ENCODE peak calls at places on chromosome 4, in six cellular contexts. One of them, this sample, is unnamed.

GRCh38 chr4:98905297-98905696 is 23.6 kb downstream of the EIF4E start:
- DNase-seq in Peyer's patch: no peak
- DNase-seq in GM12892: no peak
- DNase-seq in heart left ventricle: no peak
- DNase-seq in H54: no peak
- DNase-seq in IMR-90: no peak
- DNase-seq in this sample: no peak

GRCh38 chr4:87525636-87526035 is 3.5 kb downstream of the SPARCL1 start:
- DNase-seq in GM12892: no peak
- DNase-seq in IMR-90: peak; percentile 25
- DNase-seq in Peyer's patch: no peak
- DNase-seq in H54: no peak
- DNase-seq in heart left ventricle: no peak
- DNase-seq in this sample: no peak

GRCh38 chr4:158208931-158209640 is 1.2 kb upstream of the TMEM144 start:
- DNase-seq in heart left ventricle: no peak
- DNase-seq in IMR-90: no peak
- DNase-seq in Peyer's patch: no peak
- DNase-seq in GM12892: no peak
- DNase-seq in H54: no peak
- DNase-seq in this sample: no peak

GRCh38 chr4:149785686-149786431 is 29.8 kb downstream of the IQCM start:
- DNase-seq in H54: no peak
- DNase-seq in Peyer's patch: no peak
- DNase-seq in heart left ventricle: no peak
- DNase-seq in IMR-90: peak; percentile 24
- DNase-seq in GM12892: no peak
- DNase-seq in this sample: no peak

GRCh38 chr4:108171541-108172230 is 3.0 kb upstream of the LEF1 start:
- DNase-seq in heart left ventricle: peak; percentile 10
- DNase-seq in GM12892: no peak
- DNase-seq in Peyer's patch: no peak
- DNase-seq in IMR-90: no peak
- DNase-seq in H54: no peak
- DNase-seq in this sample: no peak

GRCh38 chr4:140150886-140151699 is 2.9 kb downstream of the MAML3 start:
- DNase-seq in H54: peak; percentile 42
- DNase-seq in IMR-90: peak; percentile 97
- DNase-seq in Peyer's patch: peak; percentile 39
- DNase-seq in GM12892: peak; percentile 25
- DNase-seq in heart left ventricle: peak; percentile 95
- DNase-seq in this sample: peak; percentile 97

GRCh38 chr4:152115794-152116193 is 355.0 kb upstream of the GATB start:
- DNase-seq in Peyer's patch: peak; percentile 43
- DNase-seq in heart left ventricle: peak; percentile 35
- DNase-seq in GM12892: no peak
- DNase-seq in IMR-90: no peak
- DNase-seq in H54: no peak
- DNase-seq in this sample: no peak

GRCh38 chr4:24743931-24744330 is 51.4 kb upstream of the SOD3 start:
- DNase-seq in GM12892: no peak
- DNase-seq in IMR-90: peak; percentile 4
- DNase-seq in heart left ventricle: no peak
- DNase-seq in H54: no peak
- DNase-seq in Peyer's patch: no peak
- DNase-seq in this sample: no peak

GRCh38 chr4:83138979-83139378 is 24.4 kb upstream of the PLAC8 start:
- DNase-seq in H54: no peak
- DNase-seq in Peyer's patch: peak; percentile 26
- DNase-seq in heart left ventricle: no peak
- DNase-seq in IMR-90: no peak
- DNase-seq in GM12892: no peak
- DNase-seq in this sample: no peak

DNA sequence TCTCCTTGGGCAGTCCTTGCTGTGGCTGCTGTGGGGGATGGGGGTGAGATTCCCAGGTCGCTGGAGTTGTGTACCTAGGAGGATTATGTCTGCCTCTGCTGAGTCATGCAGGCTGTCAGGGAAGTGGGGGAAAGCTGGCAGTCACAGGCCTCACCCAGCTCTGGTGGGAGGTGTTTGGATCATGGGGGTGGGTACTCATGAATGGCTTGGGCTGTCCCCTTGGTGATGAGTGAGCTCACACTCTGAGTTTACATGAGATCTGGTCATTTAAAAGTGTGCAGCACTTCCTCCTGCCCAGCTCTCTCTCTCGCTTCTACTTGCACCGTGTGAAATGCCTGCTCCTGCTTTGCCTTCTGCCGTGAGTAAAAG is 24.6 kb upstream of the PDLIM3 start:
- DNase-seq in IMR-90: peak; percentile 68
- DNase-seq in heart left ventricle: peak; percentile 18
- DNase-seq in GM12892: no peak
- DNase-seq in H54: no peak
- DNase-seq in Peyer's patch: no peak
- DNase-seq in this sample: peak; percentile 81
- TF ChIP-seq POLR2A in IMR-90: no peak
- TF ChIP-seq POLR2A in heart left ventricle: no peak
- TF ChIP-seq POLR2A in GM12892: no peak
- TF ChIP-seq POLR2A in H54: no peak
- TF ChIP-seq POLR2A in Peyer's patch: no peak
- TF ChIP-seq POLR2A in this sample: no peak

GRCh38 chr4:1723131-1723801 is 1.9 kb downstream of the TACC3 start:
- DNase-seq in IMR-90: no peak
- DNase-seq in heart left ventricle: no peak
- DNase-seq in H54: no peak
- DNase-seq in Peyer's patch: peak; percentile 80
- DNase-seq in GM12892: no peak
- DNase-seq in this sample: no peak
- TF ChIP-seq POLR2A in IMR-90: no peak
- TF ChIP-seq POLR2A in heart left ventricle: no peak
- TF ChIP-seq POLR2A in H54: no peak
- TF ChIP-seq POLR2A in Peyer's patch: no peak
- TF ChIP-seq POLR2A in GM12892: no peak
- TF ChIP-seq POLR2A in this sample: no peak

GRCh38 chr4:75675004-75675531 is 1.9 kb upstream of the G3BP2 start:
- DNase-seq in heart left ventricle: no peak
- DNase-seq in GM12892: no peak
- DNase-seq in H54: no peak
- DNase-seq in IMR-90: no peak
- DNase-seq in Peyer's patch: no peak
- DNase-seq in this sample: no peak

GRCh38 chr4:75673027-75673958 is at the start of gene G3BP2:
- DNase-seq in Peyer's patch: peak; percentile 96
- DNase-seq in H54: peak; percentile 76
- DNase-seq in IMR-90: peak; percentile 98
- DNase-seq in heart left ventricle: peak; percentile 98
- DNase-seq in GM12892: peak; percentile 88
- DNase-seq in this sample: peak; percentile 100

GRCh38 chr4:75673959-75674328 is 733 bp upstream of the G3BP2 start:
- DNase-seq in GM12892: no peak
- DNase-seq in heart left ventricle: no peak
- DNase-seq in Peyer's patch: no peak
- DNase-seq in IMR-90: no peak
- DNase-seq in H54: no peak
- DNase-seq in this sample: no peak

GRCh38 chr4:75672461-75673026 is 667 bp downstream of the G3BP2 start:
- DNase-seq in IMR-90: peak; percentile 41
- DNase-seq in H54: no peak
- DNase-seq in GM12892: peak; percentile 45
- DNase-seq in Peyer's patch: peak; percentile 78
- DNase-seq in heart left ventricle: peak; percentile 68
- DNase-seq in this sample: peak; percentile 56

GRCh38 chr4:75671802-75672421 is 1.3 kb downstream of the G3BP2 start:
- DNase-seq in IMR-90: no peak
- DNase-seq in heart left ventricle: no peak
- DNase-seq in H54: no peak
- DNase-seq in GM12892: no peak
- DNase-seq in Peyer's patch: no peak
- DNase-seq in this sample: no peak
- TF ChIP-seq POLR2A in IMR-90: no peak
- TF ChIP-seq POLR2A in heart left ventricle: no peak
- TF ChIP-seq POLR2A in H54: no peak
- TF ChIP-seq POLR2A in GM12892: no peak
- TF ChIP-seq POLR2A in Peyer's patch: no peak
- TF ChIP-seq POLR2A in this sample: no peak

GRCh38 chr4:10458190-10458589 is 964 bp upstream of the ZNF518B start:
- DNase-seq in GM12892: no peak
- DNase-seq in IMR-90: no peak
- DNase-seq in Peyer's patch: no peak
- DNase-seq in H54: no peak
- DNase-seq in heart left ventricle: no peak
- DNase-seq in this sample: no peak

GRCh38 chr4:10454726-10455125 is 2.5 kb downstream of the ZNF518B start:
- DNase-seq in IMR-90: no peak
- DNase-seq in H54: no peak
- DNase-seq in Peyer's patch: no peak
- DNase-seq in heart left ventricle: no peak
- DNase-seq in GM12892: no peak
- DNase-seq in this sample: no peak

GRCh38 chr4:10457255-10457801 is at the start of gene ZNF518B:
- DNase-seq in GM12892: peak; percentile 66
- DNase-seq in H54: peak; percentile 28
- DNase-seq in heart left ventricle: peak; percentile 58
- DNase-seq in IMR-90: peak; percentile 48
- DNase-seq in Peyer's patch: peak; percentile 69
- DNase-seq in this sample: peak; percentile 87

GRCh38 chr4:10455133-10455532 is 2.1 kb downstream of the ZNF518B start:
- DNase-seq in GM12892: no peak
- DNase-seq in IMR-90: no peak
- DNase-seq in H54: no peak
- DNase-seq in heart left ventricle: no peak
- DNase-seq in Peyer's patch: no peak
- DNase-seq in this sample: no peak

GRCh38 chr4:10456270-10457254 is 664 bp downstream of the ZNF518B start:
- DNase-seq in IMR-90: peak; percentile 56
- DNase-seq in H54: no peak
- DNase-seq in heart left ventricle: peak; percentile 65
- DNase-seq in Peyer's patch: peak; percentile 60
- DNase-seq in GM12892: peak; percentile 49
- DNase-seq in this sample: no peak
- TF ChIP-seq POLR2A in IMR-90: no peak
- TF ChIP-seq POLR2A in H54: no peak
- TF ChIP-seq POLR2A in heart left ventricle: no peak
- TF ChIP-seq POLR2A in Peyer's patch: no peak
- TF ChIP-seq POLR2A in GM12892: no peak
- TF ChIP-seq POLR2A in this sample: no peak

DNA sequence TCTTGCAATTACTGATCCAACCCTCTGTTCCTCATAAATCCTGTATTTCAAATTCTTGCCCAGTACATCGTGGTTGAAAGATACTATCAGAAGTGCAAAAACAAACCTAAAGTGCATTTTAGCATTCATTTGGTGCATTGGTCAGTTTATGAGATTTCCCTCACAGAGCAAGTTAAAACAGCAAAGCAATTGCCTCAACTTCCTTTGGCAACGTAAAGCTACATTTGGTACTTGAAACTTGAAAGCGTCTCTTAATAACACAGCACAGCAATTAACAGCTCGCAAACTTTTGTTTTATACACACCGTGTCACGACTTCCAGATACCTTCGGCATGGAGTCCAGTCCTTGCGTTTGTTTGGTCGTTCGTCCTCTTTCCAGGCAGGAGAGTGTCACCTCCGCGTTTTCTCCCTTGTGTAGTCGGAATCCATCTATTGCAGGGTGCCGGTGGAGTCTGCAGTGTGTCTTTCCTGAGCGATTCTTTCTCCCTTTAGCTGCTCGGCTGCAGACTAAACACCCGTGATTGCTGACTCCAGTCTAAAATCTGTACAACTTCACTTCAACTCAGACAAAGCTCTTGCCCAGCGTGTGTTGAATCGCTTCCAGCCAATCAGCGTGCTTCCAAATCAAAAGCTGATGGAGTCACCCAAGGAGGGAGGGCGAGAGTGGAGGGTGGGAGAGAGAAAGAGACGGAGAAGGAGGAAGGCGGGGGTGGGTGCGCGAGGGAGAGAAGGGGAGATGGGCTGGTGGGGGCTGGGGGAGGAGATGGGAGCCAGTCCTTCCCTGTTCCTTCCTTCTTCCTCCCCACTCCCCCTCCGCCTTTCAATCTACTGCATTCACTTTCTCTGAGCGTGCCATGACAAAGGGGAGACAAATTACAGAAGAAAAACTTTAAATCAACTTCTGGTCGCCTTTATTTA is at the start of gene PCDH18:
- DNase-seq in GM12892: no peak
- DNase-seq in IMR-90: peak; percentile 98
- DNase-seq in Peyer's patch: peak; percentile 30
- DNase-seq in heart left ventricle: peak; percentile 90
- DNase-seq in H54: peak; percentile 19
- DNase-seq in this sample: peak; percentile 90
- TF ChIP-seq POLR2A in GM12892: no peak
- TF ChIP-seq POLR2A in IMR-90: peak; percentile 79
- TF ChIP-seq POLR2A in Peyer's patch: no peak
- TF ChIP-seq POLR2A in heart left ventricle: peak; percentile 63
- TF ChIP-seq POLR2A in H54: peak; percentile 16
- TF ChIP-seq POLR2A in this sample: no peak

DNA sequence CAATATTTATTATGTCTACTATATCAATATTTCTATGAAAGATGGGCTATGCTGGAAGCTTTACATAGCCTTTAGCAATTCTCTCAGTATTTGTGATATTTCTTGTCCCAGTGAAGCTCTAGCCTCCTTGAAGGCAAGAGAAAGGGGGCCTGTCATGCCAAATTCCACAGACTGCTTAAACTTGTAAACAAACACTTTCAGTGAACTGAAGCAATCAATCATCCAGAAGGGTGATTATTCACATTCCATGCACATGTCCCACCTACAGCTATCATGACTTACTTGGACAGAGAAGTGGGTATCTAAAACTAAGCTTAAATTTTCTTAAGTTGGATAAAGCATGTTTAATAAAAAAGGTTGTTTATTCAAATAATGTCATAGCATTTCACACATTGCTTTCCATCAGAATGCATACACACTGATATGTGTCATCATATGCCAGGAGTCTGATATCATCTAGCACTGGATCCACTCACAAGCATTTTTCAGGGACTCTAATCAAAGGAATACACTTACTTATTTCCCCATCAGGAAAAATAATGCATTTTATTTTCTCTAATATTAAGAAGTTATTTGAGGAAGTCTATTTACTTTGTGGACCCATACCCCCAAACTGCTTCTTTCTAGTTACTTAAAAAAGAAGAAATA is 1.2 kb upstream of the FSTL5 start:
- DNase-seq in Peyer's patch: no peak
- DNase-seq in IMR-90: no peak
- DNase-seq in H54: no peak
- DNase-seq in GM12892: no peak
- DNase-seq in heart left ventricle: no peak
- DNase-seq in this sample: no peak
- TF ChIP-seq POLR2A in Peyer's patch: no peak
- TF ChIP-seq POLR2A in IMR-90: no peak
- TF ChIP-seq POLR2A in H54: no peak
- TF ChIP-seq POLR2A in GM12892: no peak
- TF ChIP-seq POLR2A in heart left ventricle: no peak
- TF ChIP-seq POLR2A in this sample: no peak

This sample was measured in lower leg skin.